ENCODE peak calls at places on chromosomes 6 and 20, in four cellular contexts. One of them, this sample, is unnamed.

GRCh38 chr6:20632696-20633095 is 98.4 kb downstream of the CDKAL1 start:
- DNase-seq in uterus: no peak
- DNase-seq in lower lobe of right lung: no peak
- DNase-seq in HepG2: no peak
- DNase-seq in this sample: no peak

GRCh38 chr6:146312606-146313005 is 231.0 kb upstream of the RAB32 start:
- DNase-seq in uterus: no peak
- DNase-seq in lower lobe of right lung: no peak
- DNase-seq in HepG2: no peak
- DNase-seq in this sample: no peak

GRCh38 chr6:137353346-137353745 is 134.2 kb upstream of the IFNGR1 start:
- DNase-seq in uterus: no peak
- DNase-seq in lower lobe of right lung: no peak
- DNase-seq in HepG2: no peak
- DNase-seq in this sample: no peak

GRCh38 chr20:47863531-47863930 is 78.2 kb upstream of the SULF2 start:
- DNase-seq in uterus: no peak
- DNase-seq in lower lobe of right lung: no peak
- DNase-seq in HepG2: no peak
- DNase-seq in this sample: no peak

GRCh38 chr6:128069180-128069579 is 168.3 kb upstream of the THEMIS start:
- DNase-seq in uterus: no peak
- DNase-seq in lower lobe of right lung: no peak
- DNase-seq in HepG2: no peak
- DNase-seq in this sample: no peak

GRCh38 chr6:27294409-27294808 is 17.7 kb downstream of the POM121L2 start:
- DNase-seq in uterus: no peak
- DNase-seq in lower lobe of right lung: no peak
- DNase-seq in HepG2: no peak
- DNase-seq in this sample: no peak

GRCh38 chr6:13847651-13848050 is 33.3 kb upstream of the MCUR1 start:
- DNase-seq in uterus: no peak
- DNase-seq in lower lobe of right lung: no peak
- DNase-seq in HepG2: no peak
- DNase-seq in this sample: no peak

GRCh38 chr6:154613137-154613676 is 102.7 kb upstream of the CNKSR3 start:
- DNase-seq in uterus: peak; percentile 52
- DNase-seq in lower lobe of right lung: no peak
- DNase-seq in HepG2: no peak
- DNase-seq in this sample: no peak

GRCh38 chr20:6045566-6045965 is 8.3 kb downstream of the LRRN4 start:
- DNase-seq in uterus: no peak
- DNase-seq in lower lobe of right lung: no peak
- DNase-seq in HepG2: no peak
- DNase-seq in this sample: no peak

GRCh38 chr6:143941852-143942627 is 66.0 kb downstream of the PLAGL1 start:
- DNase-seq in uterus: peak; percentile 41
- DNase-seq in lower lobe of right lung: peak; percentile 78
- DNase-seq in HepG2: peak; percentile 81
- DNase-seq in this sample: no peak

GRCh38 chr6:153084393-153084792 is 46.7 kb downstream of the RGS17 start:
- DNase-seq in uterus: no peak
- DNase-seq in lower lobe of right lung: no peak
- DNase-seq in HepG2: no peak
- DNase-seq in this sample: no peak

GRCh38 chr20:33262658-33263065 is 20.4 kb upstream of the BPIFB1 start:
- DNase-seq in uterus: no peak
- DNase-seq in lower lobe of right lung: no peak
- DNase-seq in HepG2: peak; percentile 82
- DNase-seq in this sample: no peak

GRCh38 chr20:57663681-57664451 is 43.6 kb upstream of the ZBP1 start:
- DNase-seq in uterus: peak; percentile 11
- DNase-seq in lower lobe of right lung: peak; percentile 39
- DNase-seq in HepG2: no peak
- DNase-seq in this sample: peak; percentile 61

GRCh38 chr6:52522151-52522626 is 54.7 kb downstream of the TRAM2 start:
- DNase-seq in uterus: peak; percentile 65
- DNase-seq in lower lobe of right lung: no peak
- DNase-seq in HepG2: no peak
- DNase-seq in this sample: peak; percentile 81

GRCh38 chr20:59082981-59083380 is 40.4 kb upstream of the PRELID3B start:
- DNase-seq in uterus: no peak
- DNase-seq in lower lobe of right lung: no peak
- DNase-seq in HepG2: no peak
- DNase-seq in this sample: no peak

GRCh38 chr6:143346004-143346403 is 104.5 kb downstream of the ADAT2 start:
- DNase-seq in uterus: no peak
- DNase-seq in lower lobe of right lung: no peak
- DNase-seq in HepG2: no peak
- DNase-seq in this sample: no peak

GRCh38 chr6:159754401-159754800 is 7.4 kb upstream of the ACAT2 start:
- DNase-seq in uterus: no peak
- DNase-seq in lower lobe of right lung: no peak
- DNase-seq in HepG2: no peak
- DNase-seq in this sample: no peak

GRCh38 chr6:132858750-132859149 is 44.4 kb downstream of the RPS12 start:
- DNase-seq in uterus: no peak
- DNase-seq in lower lobe of right lung: no peak
- DNase-seq in HepG2: no peak
- DNase-seq in this sample: no peak

GRCh38 chr6:73503027-73503772 is 17.6 kb downstream of the EEF1A1 start:
- DNase-seq in uterus: no peak
- DNase-seq in lower lobe of right lung: no peak
- DNase-seq in HepG2: no peak
- DNase-seq in this sample: no peak

GRCh38 chr20:57834306-57834863 is 124.6 kb upstream of the PMEPA1 start:
- DNase-seq in uterus: no peak
- DNase-seq in lower lobe of right lung: no peak
- DNase-seq in HepG2: no peak
- DNase-seq in this sample: no peak

GRCh38 chr6:102717737-102718427 is 1324.4 kb downstream of the GRIK2 start:
- DNase-seq in uterus: no peak
- DNase-seq in lower lobe of right lung: no peak
- DNase-seq in HepG2: no peak
- DNase-seq in this sample: no peak

GRCh38 chr6:139821669-139822223 is 447.3 kb upstream of the CITED2 start:
- DNase-seq in uterus: no peak
- DNase-seq in lower lobe of right lung: no peak
- DNase-seq in HepG2: no peak
- DNase-seq in this sample: no peak

GRCh38 chr20:25076731-25077609 is 5.0 kb downstream of the VSX1 start:
- DNase-seq in uterus: peak; percentile 41
- DNase-seq in lower lobe of right lung: no peak
- DNase-seq in HepG2: peak; percentile 82
- DNase-seq in this sample: peak; percentile 31

GRCh38 chr20:47125553-47126373 is 230.7 kb downstream of the ZMYND8 start:
- DNase-seq in uterus: peak; percentile 34
- DNase-seq in lower lobe of right lung: no peak
- DNase-seq in HepG2: no peak
- DNase-seq in this sample: no peak

GRCh38 chr6:42118162-42119001 is 24.0 kb downstream of the C6orf132 start:
- DNase-seq in uterus: no peak
- DNase-seq in lower lobe of right lung: peak; percentile 86
- DNase-seq in HepG2: peak; percentile 83
- DNase-seq in this sample: no peak

GRCh38 chr20:58991720-58992119 is 10.7 kb downstream of the NELFCD start:
- DNase-seq in uterus: no peak
- DNase-seq in lower lobe of right lung: no peak
- DNase-seq in HepG2: peak; percentile 89
- DNase-seq in this sample: peak; percentile 22

GRCh38 chr6:53582963-53583362 is 38.1 kb upstream of the GCLC start:
- DNase-seq in uterus: no peak
- DNase-seq in lower lobe of right lung: no peak
- DNase-seq in HepG2: no peak
- DNase-seq in this sample: no peak

GRCh38 chr6:139378882-139379341 is 4.5 kb upstream of the CITED2 start:
- DNase-seq in uterus: no peak
- DNase-seq in lower lobe of right lung: no peak
- DNase-seq in HepG2: peak; percentile 81
- DNase-seq in this sample: no peak

GRCh38 chr6:119195204-119195603 is 116.7 kb upstream of the FAM184A start:
- DNase-seq in uterus: no peak
- DNase-seq in lower lobe of right lung: no peak
- DNase-seq in HepG2: no peak
- DNase-seq in this sample: no peak

GRCh38 chr6:128731249-128732165 is 151.4 kb upstream of the LAMA2 start:
- DNase-seq in uterus: no peak
- DNase-seq in lower lobe of right lung: no peak
- DNase-seq in HepG2: peak; percentile 56
- DNase-seq in this sample: no peak

GRCh38 chr20:14142964-14143627 is 147.8 kb downstream of the MACROD2 start:
- DNase-seq in uterus: no peak
- DNase-seq in lower lobe of right lung: no peak
- DNase-seq in HepG2: no peak
- DNase-seq in this sample: no peak

DNA sequence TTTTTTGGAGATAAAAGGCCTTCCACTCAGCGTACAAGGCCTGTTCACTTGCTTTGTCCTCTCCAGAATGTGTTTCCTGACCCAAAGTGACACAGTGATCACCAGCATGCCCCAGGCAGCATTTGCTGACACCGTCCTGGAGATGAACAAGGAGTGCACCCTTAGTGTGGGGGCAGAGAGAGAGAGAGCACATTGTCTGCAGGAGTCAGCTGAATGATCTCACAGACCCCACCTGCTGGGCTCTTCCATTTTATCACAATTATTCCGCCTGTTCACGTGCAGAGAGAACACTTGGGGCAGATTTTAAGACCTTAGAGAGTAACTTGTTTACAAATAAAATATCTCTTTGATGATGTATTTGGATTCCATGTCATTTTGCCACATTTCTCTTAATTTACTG is 22.4 kb upstream of the MAS1L start:
- DNase-seq in uterus: no peak
- DNase-seq in lower lobe of right lung: no peak
- DNase-seq in HepG2: peak; percentile 15
- DNase-seq in this sample: no peak
- TF ChIP-seq CTCF in uterus: no peak
- TF ChIP-seq CTCF in lower lobe of right lung: no peak
- TF ChIP-seq CTCF in HepG2: no peak
- TF ChIP-seq CTCF in this sample: no peak

GRCh38 chr20:23061713-23062561 is 12.5 kb upstream of the THBD start:
- DNase-seq in uterus: peak; percentile 40
- DNase-seq in lower lobe of right lung: peak; percentile 44
- DNase-seq in HepG2: peak; percentile 29
- DNase-seq in this sample: peak; percentile 84

GRCh38 chr20:23063573-23063972 is 14.1 kb upstream of the THBD start:
- DNase-seq in uterus: no peak
- DNase-seq in lower lobe of right lung: no peak
- DNase-seq in HepG2: no peak
- DNase-seq in this sample: no peak

GRCh38 chr20:23060629-23061028 is 11.2 kb upstream of the THBD start:
- DNase-seq in uterus: no peak
- DNase-seq in lower lobe of right lung: no peak
- DNase-seq in HepG2: no peak
- DNase-seq in this sample: no peak

GRCh38 chr20:23061262-23061661 is 11.8 kb upstream of the THBD start:
- DNase-seq in uterus: no peak
- DNase-seq in lower lobe of right lung: no peak
- DNase-seq in HepG2: no peak
- DNase-seq in this sample: no peak

GRCh38 chr20:23062632-23063031 is 13.2 kb upstream of the THBD start:
- DNase-seq in uterus: no peak
- DNase-seq in lower lobe of right lung: no peak
- DNase-seq in HepG2: no peak
- DNase-seq in this sample: peak; percentile 62
- TF ChIP-seq CTCF in uterus: no peak
- TF ChIP-seq CTCF in lower lobe of right lung: no peak
- TF ChIP-seq CTCF in HepG2: no peak
- TF ChIP-seq CTCF in this sample: no peak

DNA sequence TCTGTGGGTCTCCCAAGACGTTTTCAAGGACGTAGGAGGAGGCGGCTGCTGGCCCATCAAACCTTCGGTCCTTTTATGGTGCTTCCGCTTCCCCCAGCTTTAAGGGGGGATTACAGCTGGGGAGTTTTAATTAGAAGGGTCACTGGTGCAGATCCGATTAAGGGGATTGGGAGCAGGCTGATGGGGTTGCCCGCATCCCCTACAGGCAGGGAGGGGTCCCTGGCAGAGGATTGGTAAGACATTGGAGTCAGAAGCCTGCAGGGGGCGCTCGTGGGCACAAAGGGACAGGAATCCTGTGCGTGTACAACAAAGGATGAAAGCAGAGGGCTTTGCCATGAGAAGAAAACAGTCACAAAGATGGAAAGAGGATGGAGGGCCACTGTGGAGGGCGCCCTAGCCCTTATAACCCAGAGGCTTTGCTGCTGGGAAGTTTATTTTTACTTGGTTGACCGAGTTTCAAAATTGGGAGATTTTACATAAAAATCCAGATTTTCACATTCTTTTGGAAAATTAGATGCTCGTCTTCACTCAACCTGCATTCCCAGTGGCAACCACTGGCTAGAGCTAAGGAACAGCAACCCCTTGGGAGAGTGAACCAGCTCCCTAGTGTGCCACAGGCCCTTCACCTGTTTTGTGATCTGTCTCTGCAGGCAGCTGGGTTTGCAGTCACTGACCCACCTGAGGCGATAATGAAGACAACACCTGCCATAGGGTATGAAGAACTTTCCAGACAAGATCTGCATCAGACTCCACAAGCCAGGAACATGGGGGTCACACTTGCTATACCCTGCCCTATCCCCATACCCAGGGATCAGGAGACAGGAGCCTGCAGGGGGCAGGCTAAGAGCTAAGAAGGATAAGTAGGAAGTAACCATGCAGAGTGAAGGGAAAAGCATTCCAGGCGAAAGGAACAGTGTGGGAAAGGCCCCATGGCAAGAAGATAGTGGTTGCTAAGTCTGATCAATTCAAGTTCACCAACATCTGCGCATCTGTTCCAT is 97.7 kb downstream of the KCNB1 start:
- DNase-seq in uterus: peak; percentile 71
- DNase-seq in lower lobe of right lung: peak; percentile 71
- DNase-seq in HepG2: peak; percentile 79
- DNase-seq in this sample: peak; percentile 76
- TF ChIP-seq CTCF in uterus: peak; percentile 45
- TF ChIP-seq CTCF in lower lobe of right lung: peak; percentile 67
- TF ChIP-seq CTCF in HepG2: peak; percentile 79
- TF ChIP-seq CTCF in this sample: peak; percentile 63

DNA sequence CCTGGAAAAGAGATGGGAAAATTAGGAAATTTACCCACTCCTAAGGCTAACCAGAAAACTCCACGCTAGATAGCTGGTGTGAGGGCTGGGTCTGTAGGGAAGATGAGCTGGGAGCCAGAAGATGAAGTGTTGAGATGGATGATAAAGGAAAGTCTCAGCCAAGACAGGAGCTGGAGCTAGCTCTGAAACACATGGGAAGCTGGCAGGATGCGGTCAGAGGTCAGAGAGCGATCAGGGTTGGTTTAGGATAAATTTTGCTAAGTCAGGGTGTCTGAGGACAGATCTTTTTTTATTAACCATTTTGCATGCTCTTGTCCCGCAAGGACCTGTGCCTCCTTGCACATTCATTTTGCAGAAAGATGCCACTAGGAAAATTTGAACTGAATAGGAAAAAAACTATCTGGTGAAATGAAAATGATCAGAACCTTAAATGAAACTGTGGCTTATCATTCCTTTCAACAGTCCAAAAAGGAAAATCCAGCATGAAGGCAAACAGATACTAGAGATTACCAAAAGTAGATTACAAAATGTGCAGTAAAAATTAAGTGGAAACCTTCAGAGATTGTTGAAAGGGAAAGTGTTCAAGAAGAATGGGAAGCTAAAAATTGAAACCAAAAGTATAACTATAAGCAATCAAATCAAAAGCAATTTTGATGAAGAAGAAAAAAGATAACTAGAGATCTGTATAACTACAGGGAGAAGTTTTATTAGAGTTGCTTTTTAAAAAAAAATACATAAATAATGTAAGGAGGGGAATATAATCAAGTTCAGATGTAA is 10.7 kb upstream of the EDN1 start:
- DNase-seq in uterus: no peak
- DNase-seq in lower lobe of right lung: no peak
- DNase-seq in HepG2: no peak
- DNase-seq in this sample: no peak
- TF ChIP-seq CTCF in uterus: no peak
- TF ChIP-seq CTCF in lower lobe of right lung: no peak
- TF ChIP-seq CTCF in HepG2: no peak
- TF ChIP-seq CTCF in this sample: no peak